ENCODE peak calls at places on chromosome 12, in nine cellular contexts. E is right atrium auricular region; G is aorta; W is CD8-positive, alpha-beta T cell; K is heart left ventricle; Y is left lung; N is HCT116; C is CD8-positive, alpha-beta memory T cell; Z is mucosa of descending colon. R is an unnamed sample. For H3K9me3 and H3K4me1, the result is how much of the 10 kb centered on the place peaks cover.

GRCh38 chr12:51960890-51961289 is 9.4 kb downstream of the ACVR1B start:
- DNase-seq in E (no peak), G (no peak), W (no peak), K (no peak), Y (no peak), N (no peak), C (no peak), Z (no peak), R (no peak)

GRCh38 chr12:113469893-113470743 is 1.6 kb downstream of the LHX5 start:
- DNase-seq in E (no peak), G (no peak), W (no peak), K (no peak), Y (no peak), N (no peak), C (no peak), Z (no peak), R (no peak)

GRCh38 chr12:98232753-98233385 is 282.5 kb upstream of the TMPO start:
- DNase-seq in E (no peak), G (no peak), W (no peak), K (no peak), Y (no peak), N (no peak), C (no peak), Z (no peak), R (no peak)

GRCh38 chr12:64633940-64634337 is 23.6 kb downstream of the RASSF3 start:
- DNase-seq in E (no peak), G (peak), W (peak), K (no peak), Y (peak), N (no peak), C (no peak), Z (no peak), R (no peak)

GRCh38 chr12:4379410-4379809 is at the start of gene FGF23:
- DNase-seq in E (no peak), G (no peak), W (no peak), K (no peak), Y (no peak), N (no peak), C (no peak), Z (no peak), R (no peak)

GRCh38 chr12:89969098-89969497 is 260.5 kb upstream of the ATP2B1 start:
- DNase-seq in E (no peak), G (no peak), W (no peak), K (no peak), Y (no peak), N (no peak), C (no peak), Z (no peak), R (no peak)

GRCh38 chr12:31228811-31229792 is 96.8 kb downstream of the SINHCAF start:
- DNase-seq in E (no peak), G (no peak), W (no peak), K (peak), Y (no peak), N (no peak), C (no peak), Z (no peak), R (no peak)

GRCh38 chr12:14961466-14962155 is at the start of gene ARHGDIB:
- DNase-seq in E (no peak), G (no peak), W (peak), K (peak), Y (no peak), N (no peak), C (peak), Z (peak), R (peak)

GRCh38 chr12:10641735-10642500 is 28.5 kb upstream of the MAGOHB start:
- DNase-seq in E (no peak), G (no peak), W (no peak), K (no peak), Y (no peak), N (no peak), C (no peak), Z (no peak), R (no peak)

GRCh38 chr12:66453837-66454236 is 151.5 kb downstream of the HELB start:
- DNase-seq in E (no peak), G (no peak), W (no peak), K (no peak), Y (no peak), N (no peak), C (no peak), Z (no peak), R (no peak)

GRCh38 chr12:95633049-95633545 is 81.8 kb upstream of the USP44 start:
- DNase-seq in E (peak), G (peak), W (no peak), K (no peak), Y (peak), N (peak), C (no peak), Z (peak), R (no peak)

GRCh38 chr12:21296751-21297406 is 37.8 kb downstream of the SLCO1A2 start:
- DNase-seq in E (no peak), G (no peak), W (no peak), K (no peak), Y (no peak), N (no peak), C (peak), Z (no peak), R (no peak)

GRCh38 chr12:7354521-7354920 is 50.6 kb downstream of the ACSM4 start:
- DNase-seq in E (no peak), G (no peak), W (no peak), K (no peak), Y (no peak), N (no peak), C (no peak), Z (no peak), R (no peak)

GRCh38 chr12:26116829-26117228 is 8.0 kb downstream of the BHLHE41 start:
- DNase-seq in E (no peak), G (no peak), W (no peak), K (no peak), Y (no peak), N (no peak), C (no peak), Z (no peak), R (no peak)

GRCh38 chr12:78584695-78585094 is 279.9 kb upstream of the SYT1 start:
- DNase-seq in E (no peak), G (no peak), W (no peak), K (no peak), Y (no peak), N (peak), C (no peak), Z (no peak), R (no peak)

GRCh38 chr12:4997939-4998338 is 45.7 kb upstream of the KCNA5 start:
- DNase-seq in E (peak), G (peak), W (no peak), K (no peak), Y (no peak), N (no peak), C (no peak), Z (no peak), R (no peak)

GRCh38 chr12:57012600-57013465 is 3.5 kb downstream of the TAC3 start:
- DNase-seq in E (no peak), G (no peak), W (no peak), K (no peak), Y (no peak), N (no peak), C (no peak), Z (no peak), R (no peak)

GRCh38 chr12:19003110-19003509 is 126.4 kb upstream of the PLEKHA5 start:
- DNase-seq in E (no peak), G (no peak), W (no peak), K (no peak), Y (no peak), N (no peak), C (no peak), Z (no peak), R (no peak)

GRCh38 chr12:102879144-102879763 is 37.8 kb downstream of the PAH start:
- DNase-seq in E (peak), G (no peak), W (no peak), K (no peak), Y (peak), N (peak), C (no peak), Z (no peak), R (no peak)

GRCh38 chr12:68350753-68351152 is 18.6 kb upstream of the MDM1 start:
- DNase-seq in E (no peak), G (no peak), W (no peak), K (no peak), Y (no peak), N (no peak), C (no peak), Z (no peak), R (no peak)

GRCh38 chr12:121537814-121538698 is 42.8 kb downstream of the KDM2B start:
- DNase-seq in E (no peak), G (peak), W (peak), K (no peak), Y (no peak), N (no peak), C (peak), Z (no peak), R (peak)

GRCh38 chr12:121539908-121540307 is 40.9 kb downstream of the KDM2B start:
- DNase-seq in E (no peak), G (no peak), W (no peak), K (no peak), Y (no peak), N (no peak), C (no peak), Z (no peak), R (no peak)

GRCh38 chr12:121536058-121536928 is 44.5 kb downstream of the KDM2B start:
- DNase-seq in E (peak), G (peak), W (peak), K (peak), Y (peak), N (no peak), C (peak), Z (peak), R (peak)

GRCh38 chr12:121536929-121537813 is 43.7 kb downstream of the KDM2B start:
- DNase-seq in E (peak), G (peak), W (peak), K (peak), Y (peak), N (no peak), C (peak), Z (peak), R (peak)

GRCh38 chr12:121538699-121539061 is 42.1 kb downstream of the KDM2B start:
- DNase-seq in E (no peak), G (no peak), W (no peak), K (no peak), Y (no peak), N (peak), C (no peak), Z (peak), R (no peak)
- H3K4me3 ChIP-seq in E (peak), G (no peak), W (peak), K (no peak), Y (peak), N (peak), C (peak), Z (no peak), R (no peak)

DNA sequence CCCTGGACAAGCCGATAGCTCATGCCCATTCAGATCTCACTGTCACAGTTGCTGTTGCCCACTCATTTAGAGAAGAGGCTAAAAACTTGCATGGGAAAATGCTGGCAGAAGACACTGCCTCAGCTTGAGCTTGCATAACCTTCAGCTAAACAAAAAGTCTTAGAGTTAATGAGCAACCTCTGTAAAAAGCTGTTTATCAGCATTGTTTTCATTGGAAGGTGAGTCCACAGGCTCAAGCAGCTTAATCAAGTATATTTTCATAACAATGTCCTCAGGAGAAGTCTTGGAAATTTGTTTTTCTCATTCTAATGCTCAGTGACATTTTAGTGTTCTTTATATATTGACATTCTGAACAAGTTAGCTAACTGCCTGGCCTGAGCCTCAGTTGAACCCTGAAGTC is 872.9 kb downstream of the TMTC2 start:
- DNase-seq in E (no peak), G (no peak), W (no peak), K (no peak), Y (no peak), N (no peak), C (no peak), Z (no peak), R (no peak)
- H3K9me3 ChIP-seq in E (under half), G (under half), W (under half), K (under half), Y (under half), N (under half), C (under half), Z (under half), R (under half)

DNA sequence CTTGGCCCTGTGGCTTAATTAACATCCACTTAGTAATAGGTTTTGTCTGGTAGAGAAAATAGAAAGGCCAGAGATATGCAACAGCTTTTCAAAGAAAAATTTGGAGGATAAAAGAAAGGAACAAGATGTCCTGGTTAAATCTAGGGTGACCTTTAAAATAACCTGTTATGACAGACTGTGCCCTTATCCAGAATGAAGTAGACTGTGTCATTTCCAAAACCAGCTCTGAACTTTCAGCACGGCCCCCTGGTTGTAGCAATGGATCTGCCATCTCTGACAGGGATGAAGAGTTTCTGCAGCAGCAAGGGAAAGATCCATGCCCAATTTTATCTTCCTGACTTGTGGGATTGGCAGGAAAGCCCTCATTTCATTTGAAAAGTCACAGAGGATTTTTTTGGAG is 5.1 kb downstream of the PLEKHG7 start:
- DNase-seq in E (no peak), G (no peak), W (no peak), K (no peak), Y (no peak), N (no peak), C (no peak), Z (no peak), R (no peak)
- H3K4me1 ChIP-seq in E (under half), G (under half), W (under half), K (under half), Y (under half), N (under half), C (under half), Z (under half), R (under half)

GRCh38 chr12:108090932-108091331 is 38.2 kb upstream of the WSCD2 start:
- DNase-seq in E (no peak), G (no peak), W (no peak), K (no peak), Y (no peak), N (no peak), C (no peak), Z (no peak), R (no peak)

GRCh38 chr12:108094250-108094649 is 34.8 kb upstream of the WSCD2 start:
- DNase-seq in E (no peak), G (no peak), W (no peak), K (no peak), Y (no peak), N (no peak), C (no peak), Z (no peak), R (no peak)

GRCh38 chr12:108090107-108090899 is 38.8 kb upstream of the WSCD2 start:
- DNase-seq in E (no peak), G (no peak), W (no peak), K (no peak), Y (no peak), N (no peak), C (no peak), Z (no peak), R (no peak)

GRCh38 chr12:108087900-108088299 is 41.2 kb upstream of the WSCD2 start:
- DNase-seq in E (no peak), G (no peak), W (no peak), K (no peak), Y (no peak), N (no peak), C (no peak), Z (no peak), R (no peak)

GRCh38 chr12:108091351-108091750 is 37.7 kb upstream of the WSCD2 start:
- DNase-seq in E (no peak), G (no peak), W (no peak), K (no peak), Y (no peak), N (no peak), C (no peak), Z (no peak), R (no peak)
- H3K4me3 ChIP-seq in E (no peak), G (no peak), W (no peak), K (no peak), Y (no peak), N (no peak), C (no peak), Z (no peak), R (no peak)

GRCh38 chr12:47900480-47901129 is 4.2 kb downstream of the VDR start:
- DNase-seq in E (no peak), G (no peak), W (no peak), K (no peak), Y (peak), N (peak), C (no peak), Z (peak), R (no peak)
- H3K9me3 ChIP-seq in E (under half), G (under half), W (under half), K (under half), Y (under half), N (under half), C (under half), Z (under half), R (under half)